ENCODE peak calls at places on chromosomes 3 and 15, in four cellular contexts. U, L, G and C are unnamed samples.

GRCh38 chr15:69463182-69463756 is 10.7 kb downstream of the RPLP1 start:
- DNase-seq in U (no peak), L (peak), G (no peak), C (no peak)

GRCh38 chr15:72230197-72231065 is 559 bp downstream of the PKM start:
- DNase-seq in L (peak), G (peak), U (peak), C (peak)

GRCh38 chr3:157199841-157200240 is 39.9 kb upstream of the CCNL1 start:
- DNase-seq in U (no peak), L (no peak), G (no peak), C (no peak)

GRCh38 chr15:93486407-93487117 is 397.6 kb upstream of the RGMA start:
- DNase-seq in U (no peak), G (no peak), L (no peak), C (no peak)

GRCh38 chr3:105781871-105782270 is 86.9 kb downstream of the CBLB start:
- DNase-seq in U (no peak), G (no peak), L (no peak), C (no peak)

GRCh38 chr15:80452166-80452565 is 48.0 kb downstream of the ARNT2 start:
- DNase-seq in U (no peak), L (no peak), G (no peak), C (no peak)

GRCh38 chr3:44065741-44066140 is 175.9 kb upstream of the TOPAZ1 start:
- DNase-seq in G (no peak), U (no peak), L (no peak), C (no peak)

GRCh38 chr15:33031324-33031736 is 163.2 kb downstream of the FMN1 start:
- DNase-seq in L (no peak), U (no peak), G (peak), C (no peak)

GRCh38 chr15:41513282-41514227 is at the start of gene LTK:
- DNase-seq in G (no peak), L (no peak), U (peak), C (no peak)

GRCh38 chr3:69671082-69671952 is 67.9 kb upstream of the MITF start:
- DNase-seq in L (peak), G (no peak), U (peak), C (no peak)

GRCh38 chr3:149277338-149277813 is 55.7 kb upstream of the CP start:
- DNase-seq in L (peak), G (peak), U (peak), C (no peak)

GRCh38 chr3:54434761-54435160 is 312.4 kb downstream of the CACNA2D3 start:
- DNase-seq in G (no peak), L (no peak), U (no peak), C (no peak)

GRCh38 chr3:99866167-99866810 is 48.6 kb downstream of the CMSS1 start:
- DNase-seq in L (no peak), G (peak), U (peak), C (no peak)

GRCh38 chr3:120659285-120659684 is 22.8 kb downstream of the HGD start:
- DNase-seq in G (no peak), L (no peak), U (peak), C (no peak)

GRCh38 chr15:55132672-55133071 is 64.1 kb downstream of the RSL24D1 start:
- DNase-seq in G (no peak), U (no peak), L (no peak), C (no peak)

GRCh38 chr3:187955076-187955952 is 198.6 kb upstream of the LPP start:
- DNase-seq in G (peak), U (peak), L (no peak), C (no peak)

GRCh38 chr3:139202226-139202958 is 141.4 kb upstream of the MRPS22 start:
- DNase-seq in U (peak), G (no peak), L (peak), C (no peak)

GRCh38 chr15:68316061-68316804 is 38.7 kb downstream of the FEM1B start:
- DNase-seq in L (peak), U (no peak), G (no peak), C (peak)

GRCh38 chr15:63530235-63530634 is 25.8 kb downstream of the USP3 start:
- DNase-seq in U (no peak), G (no peak), L (no peak), C (no peak)

GRCh38 chr3:103499132-103499885 is 1064.5 kb downstream of the ZPLD1 start:
- DNase-seq in G (peak), L (no peak), U (no peak), C (no peak)

GRCh38 chr3:12979947-12980487 is 93.2 kb downstream of the IQSEC1 start:
- DNase-seq in G (no peak), U (no peak), L (no peak), C (no peak)

GRCh38 chr3:159627634-159628033 is 361.0 kb upstream of the IL12A start:
- DNase-seq in L (no peak), G (no peak), U (no peak), C (no peak)